ENCODE peak calls at places on chromosomes 3 and 15, in four cellular contexts. One of them, this sample, is unnamed.

GRCh38 chr3:71779674-71780377 is 5.1 kb downstream of the PROK2 start:
- DNase-seq in NCI-H526 treated with DMSO at 0.1 percent for 48 hours: no peak
- DNase-seq in NCI-H460: no peak
- DNase-seq in T-cell: no peak
- DNase-seq in this sample: no peak

GRCh38 chr15:69234676-69235075 is 64.0 kb upstream of the PAQR5 start:
- DNase-seq in NCI-H526 treated with DMSO at 0.1 percent for 48 hours: no peak
- DNase-seq in T-cell: no peak
- DNase-seq in NCI-H460: no peak
- DNase-seq in this sample: no peak

GRCh38 chr3:71194785-71195184 is 388.7 kb downstream of the FOXP1 start:
- DNase-seq in NCI-H526 treated with DMSO at 0.1 percent for 48 hours: no peak
- DNase-seq in NCI-H460: no peak
- DNase-seq in T-cell: no peak
- DNase-seq in this sample: peak; percentile 74

GRCh38 chr15:35696767-35697231 is 150.8 kb upstream of the DPH6 start:
- DNase-seq in NCI-H526 treated with DMSO at 0.1 percent for 48 hours: no peak
- DNase-seq in NCI-H460: peak; percentile 15
- DNase-seq in T-cell: no peak
- DNase-seq in this sample: peak; percentile 58

GRCh38 chr15:26772588-26773484 is at the start of gene GABRB3:
- DNase-seq in NCI-H526 treated with DMSO at 0.1 percent for 48 hours: peak; percentile 17
- DNase-seq in NCI-H460: no peak
- DNase-seq in T-cell: no peak
- DNase-seq in this sample: peak; percentile 93

GRCh38 chr3:175716451-175716850 is 857.3 kb downstream of the NAALADL2 start:
- DNase-seq in NCI-H526 treated with DMSO at 0.1 percent for 48 hours: no peak
- DNase-seq in NCI-H460: no peak
- DNase-seq in T-cell: no peak
- DNase-seq in this sample: no peak

GRCh38 chr15:100766225-100767001 is 113.2 kb upstream of the ALDH1A3 start:
- DNase-seq in T-cell: no peak
- DNase-seq in NCI-H460: no peak
- DNase-seq in NCI-H526 treated with DMSO at 0.1 percent for 48 hours: no peak
- DNase-seq in this sample: peak; percentile 63

GRCh38 chr3:5489536-5489935 is 302.0 kb downstream of the EDEM1 start:
- DNase-seq in T-cell: no peak
- DNase-seq in NCI-H460: no peak
- DNase-seq in NCI-H526 treated with DMSO at 0.1 percent for 48 hours: no peak
- DNase-seq in this sample: no peak

GRCh38 chr15:93048759-93049161 is 40.3 kb downstream of the RGMA start:
- DNase-seq in NCI-H460: no peak
- DNase-seq in NCI-H526 treated with DMSO at 0.1 percent for 48 hours: no peak
- DNase-seq in T-cell: peak; percentile 20
- DNase-seq in this sample: no peak

GRCh38 chr3:23723930-23724329 is 81.8 kb upstream of the UBE2E1 start:
- DNase-seq in T-cell: no peak
- DNase-seq in NCI-H460: no peak
- DNase-seq in NCI-H526 treated with DMSO at 0.1 percent for 48 hours: no peak
- DNase-seq in this sample: no peak

GRCh38 chr3:42032693-42033349 is 58.3 kb upstream of the TRAK1 start:
- DNase-seq in T-cell: no peak
- DNase-seq in NCI-H526 treated with DMSO at 0.1 percent for 48 hours: no peak
- DNase-seq in NCI-H460: no peak
- DNase-seq in this sample: no peak

GRCh38 chr3:193572426-193572908 is 17.8 kb upstream of the ATP13A4 start:
- DNase-seq in NCI-H460: peak; percentile 54
- DNase-seq in T-cell: peak; percentile 11
- DNase-seq in NCI-H526 treated with DMSO at 0.1 percent for 48 hours: peak; percentile 70
- DNase-seq in this sample: peak; percentile 87

GRCh38 chr3:25460751-25461150 is 32.7 kb downstream of the RARB start:
- DNase-seq in NCI-H526 treated with DMSO at 0.1 percent for 48 hours: no peak
- DNase-seq in T-cell: no peak
- DNase-seq in NCI-H460: no peak
- DNase-seq in this sample: no peak

GRCh38 chr15:73375755-73376305 is 7.1 kb upstream of the HCN4 start:
- DNase-seq in NCI-H460: no peak
- DNase-seq in T-cell: no peak
- DNase-seq in NCI-H526 treated with DMSO at 0.1 percent for 48 hours: no peak
- DNase-seq in this sample: no peak

GRCh38 chr3:191087391-191087790 is 111.7 kb upstream of the OSTN start:
- DNase-seq in NCI-H526 treated with DMSO at 0.1 percent for 48 hours: no peak
- DNase-seq in NCI-H460: no peak
- DNase-seq in T-cell: no peak
- DNase-seq in this sample: no peak

GRCh38 chr3:186099178-186099577 is 9.7 kb downstream of the ETV5 start:
- DNase-seq in NCI-H526 treated with DMSO at 0.1 percent for 48 hours: no peak
- DNase-seq in T-cell: no peak
- DNase-seq in NCI-H460: no peak
- DNase-seq in this sample: no peak

GRCh38 chr3:120338517-120338916 is 10.6 kb downstream of the LRRC58 start:
- DNase-seq in NCI-H460: no peak
- DNase-seq in NCI-H526 treated with DMSO at 0.1 percent for 48 hours: no peak
- DNase-seq in T-cell: no peak
- DNase-seq in this sample: no peak

GRCh38 chr15:34640661-34641060 is 57.2 kb upstream of the GOLGA8B start:
- DNase-seq in NCI-H526 treated with DMSO at 0.1 percent for 48 hours: no peak
- DNase-seq in NCI-H460: no peak
- DNase-seq in T-cell: no peak
- DNase-seq in this sample: no peak

GRCh38 chr3:124084398-124084881 is 92.5 kb upstream of the ROPN1 start:
- DNase-seq in NCI-H460: no peak
- DNase-seq in NCI-H526 treated with DMSO at 0.1 percent for 48 hours: no peak
- DNase-seq in T-cell: no peak
- DNase-seq in this sample: no peak

GRCh38 chr15:88324241-88325065 is 67.9 kb upstream of the NTRK3 start:
- DNase-seq in T-cell: no peak
- DNase-seq in NCI-H460: no peak
- DNase-seq in NCI-H526 treated with DMSO at 0.1 percent for 48 hours: no peak
- DNase-seq in this sample: no peak

GRCh38 chr15:97482521-97482920 is 478.0 kb upstream of the ARRDC4 start:
- DNase-seq in NCI-H460: no peak
- DNase-seq in NCI-H526 treated with DMSO at 0.1 percent for 48 hours: no peak
- DNase-seq in T-cell: no peak
- DNase-seq in this sample: peak; percentile 77

GRCh38 chr3:123657578-123657977 is 72.7 kb upstream of the HACD2 start:
- DNase-seq in T-cell: no peak
- DNase-seq in NCI-H526 treated with DMSO at 0.1 percent for 48 hours: no peak
- DNase-seq in NCI-H460: no peak
- DNase-seq in this sample: no peak

GRCh38 chr3:184636774-184637316 is 75.0 kb downstream of the MAGEF1 start:
- DNase-seq in NCI-H526 treated with DMSO at 0.1 percent for 48 hours: no peak
- DNase-seq in T-cell: no peak
- DNase-seq in NCI-H460: no peak
- DNase-seq in this sample: no peak

GRCh38 chr3:108477511-108478147 is 32.8 kb downstream of the MYH15 start:
- DNase-seq in NCI-H526 treated with DMSO at 0.1 percent for 48 hours: no peak
- DNase-seq in T-cell: peak; percentile 29
- DNase-seq in NCI-H460: peak; percentile 45
- DNase-seq in this sample: peak; percentile 76